ENCODE peak calls at places on chromosomes 7 and 10, in ten cellular contexts. O is stimulated activated naive B cell treated with anti-CD40 and anti-IgM and Interleukin-4, amounts not matched to agents 10 μg/mL and 1 μg/mL and 100 μg/mL, for 72 hours; W is activated T-cell treated with anti-CD3 and anti-CD28 coated beads, Interleukin-2, amount 50 U/mL, for 4 hours; G is esophagus mucosa; E is activated CD8-positive, alpha-beta T cell treated with anti-CD3 and anti-CD28 coated beads for 36 hours; U is A549; C is right lobe of liver; H is mucosa of descending colon; Q is Right ventricle myocardium inferior; Y is sciatic nerve. V is an unnamed sample.

GRCh38 chr10:68559872-68560200 is 301 bp upstream of the TET1 start:
- ATAC-seq in O (peak), W (peak), G (no peak), E (peak), U (no peak), C (peak), H (peak), Q (no peak), Y (peak), V (no peak)

GRCh38 chr7:18294408-18294807 is 201.1 kb upstream of the HDAC9 start:
- ATAC-seq in O (peak), W (no peak), G (no peak), E (no peak), U (no peak), C (peak), H (no peak), Q (no peak), Y (no peak), V (no peak)

GRCh38 chr10:8037941-8038894 is 16.3 kb upstream of the GATA3 start:
- ATAC-seq in O (no peak), W (no peak), G (no peak), E (no peak), U (peak), C (peak), H (no peak), Q (no peak), Y (no peak), V (no peak)

GRCh38 chr10:971613-972012 is 16.6 kb upstream of the GTPBP4 start:
- ATAC-seq in O (no peak), W (no peak), G (peak), E (no peak), U (no peak), C (peak), H (peak), Q (no peak), Y (no peak), V (no peak)

GRCh38 chr10:102650655-102651454 is 6.6 kb downstream of the TRIM8 start:
- ATAC-seq in O (peak), W (no peak), G (no peak), E (no peak), U (no peak), C (peak), H (no peak), Q (no peak), Y (no peak), V (no peak)

GRCh38 chr10:22564060-22564459 is 150.3 kb downstream of the PIP4K2A start:
- ATAC-seq in O (no peak), W (no peak), G (no peak), E (no peak), U (no peak), C (no peak), H (no peak), Q (no peak), Y (no peak), V (no peak)

GRCh38 chr10:7881119-7881518 is 62.8 kb downstream of the TAF3 start:
- ATAC-seq in O (no peak), W (no peak), G (no peak), E (no peak), U (no peak), C (no peak), H (no peak), Q (no peak), Y (no peak), V (no peak)

GRCh38 chr10:119421887-119422684 is 120.4 kb downstream of the RGS10 start:
- ATAC-seq in O (no peak), W (no peak), G (no peak), E (no peak), U (no peak), C (no peak), H (peak), Q (peak), Y (peak), V (no peak)

GRCh38 chr7:151381333-151382078 is 28.3 kb downstream of the WDR86 start:
- ATAC-seq in O (peak), W (peak), G (peak), E (peak), U (no peak), C (peak), H (peak), Q (no peak), Y (peak), V (peak)

GRCh38 chr7:22569586-22570321 is 69.8 kb upstream of the STEAP1B start:
- ATAC-seq in O (peak), W (no peak), G (no peak), E (peak), U (no peak), C (no peak), H (no peak), Q (no peak), Y (peak), V (no peak)

GRCh38 chr10:95809370-95810197 is 53.6 kb downstream of the ENTPD1 start:
- ATAC-seq in O (no peak), W (no peak), G (no peak), E (no peak), U (no peak), C (no peak), H (no peak), Q (no peak), Y (no peak), V (peak)

GRCh38 chr7:108537229-108537628 is 11.3 kb upstream of the PNPLA8 start:
- ATAC-seq in O (no peak), W (no peak), G (no peak), E (no peak), U (no peak), C (no peak), H (no peak), Q (no peak), Y (no peak), V (no peak)

GRCh38 chr7:135466442-135467206 is 43.3 kb downstream of the CNOT4 start:
- ATAC-seq in O (no peak), W (no peak), G (peak), E (no peak), U (peak), C (no peak), H (no peak), Q (no peak), Y (no peak), V (no peak)

GRCh38 chr10:30903397-30904138 is 128.1 kb downstream of the ZNF438 start:
- ATAC-seq in O (no peak), W (no peak), G (no peak), E (no peak), U (no peak), C (no peak), H (no peak), Q (no peak), Y (peak), V (no peak)

GRCh38 chr7:147894271-147894670 is 696.3 kb upstream of the C7orf33 start:
- ATAC-seq in O (no peak), W (no peak), G (no peak), E (no peak), U (no peak), C (no peak), H (no peak), Q (no peak), Y (no peak), V (no peak)

GRCh38 chr10:7304110-7304509 is 106.7 kb downstream of the SFMBT2 start:
- ATAC-seq in O (peak), W (no peak), G (no peak), E (no peak), U (no peak), C (no peak), H (no peak), Q (no peak), Y (no peak), V (no peak)

GRCh38 chr10:30365278-30365677 is 16.2 kb upstream of the MTPAP start:
- ATAC-seq in O (no peak), W (no peak), G (peak), E (no peak), U (peak), C (no peak), H (peak), Q (no peak), Y (no peak), V (no peak)

GRCh38 chr7:138125598-138126111 is 49.4 kb downstream of the AKR1D1 start:
- ATAC-seq in O (peak), W (peak), G (no peak), E (no peak), U (peak), C (peak), H (peak), Q (peak), Y (peak), V (no peak)

GRCh38 chr10:62778125-62778524 is 26.4 kb upstream of the ADO start:
- ATAC-seq in O (peak), W (peak), G (no peak), E (peak), U (no peak), C (no peak), H (no peak), Q (no peak), Y (no peak), V (peak)

GRCh38 chr10:28684986-28685580 is 7.8 kb downstream of the BAMBI start:
- ATAC-seq in O (no peak), W (no peak), G (no peak), E (no peak), U (peak), C (no peak), H (peak), Q (no peak), Y (no peak), V (no peak)

GRCh38 chr10:6298428-6298827 is 95.7 kb downstream of the PFKFB3 start:
- ATAC-seq in O (no peak), W (no peak), G (no peak), E (no peak), U (no peak), C (no peak), H (no peak), Q (no peak), Y (no peak), V (no peak)

GRCh38 chr10:84367256-84367655 is 38.9 kb downstream of the CCSER2 start:
- ATAC-seq in O (no peak), W (no peak), G (no peak), E (no peak), U (no peak), C (no peak), H (no peak), Q (no peak), Y (no peak), V (no peak)

GRCh38 chr7:18040196-18040595 is 12.6 kb upstream of the PRPS1L1 start:
- ATAC-seq in O (no peak), W (no peak), G (no peak), E (no peak), U (no peak), C (no peak), H (no peak), Q (no peak), Y (no peak), V (no peak)

GRCh38 chr10:28806951-28807759 is 129.8 kb downstream of the BAMBI start:
- ATAC-seq in O (no peak), W (no peak), G (no peak), E (no peak), U (no peak), C (peak), H (no peak), Q (peak), Y (peak), V (no peak)

GRCh38 chr10:3676564-3676963 is 108.4 kb downstream of the KLF6 start:
- ATAC-seq in O (no peak), W (no peak), G (no peak), E (no peak), U (no peak), C (no peak), H (no peak), Q (no peak), Y (no peak), V (peak)

GRCh38 chr10:17838080-17838634 is 29.0 kb downstream of the MRC1 start:
- ATAC-seq in O (peak), W (no peak), G (no peak), E (no peak), U (no peak), C (peak), H (no peak), Q (no peak), Y (peak), V (no peak)

GRCh38 chr10:58150290-58150689 is 117.4 kb downstream of the IPMK start:
- ATAC-seq in O (no peak), W (no peak), G (no peak), E (no peak), U (no peak), C (peak), H (no peak), Q (no peak), Y (no peak), V (no peak)

GRCh38 chr10:75294518-75294865 is 58.7 kb upstream of the COMTD1 start:
- ATAC-seq in O (peak), W (no peak), G (peak), E (no peak), U (peak), C (peak), H (peak), Q (peak), Y (peak), V (peak)

GRCh38 chr10:100999742-101000601 is at the start of gene LZTS2:
- ATAC-seq in O (peak), W (no peak), G (peak), E (no peak), U (no peak), C (no peak), H (peak), Q (no peak), Y (no peak), V (no peak)

GRCh38 chr10:133438711-133439273 is 14.4 kb upstream of the SPRN start:
- ATAC-seq in O (peak), W (peak), G (peak), E (peak), U (peak), C (peak), H (peak), Q (no peak), Y (no peak), V (no peak)

GRCh38 chr10:124436191-124436638 is 13.6 kb downstream of the NKX1-2 start:
- ATAC-seq in O (peak), W (no peak), G (peak), E (no peak), U (no peak), C (no peak), H (no peak), Q (no peak), Y (no peak), V (peak)

GRCh38 chr10:61786728-61787127 is 114.8 kb upstream of the ARID5B start:
- ATAC-seq in O (peak), W (no peak), G (no peak), E (peak), U (no peak), C (no peak), H (no peak), Q (no peak), Y (peak), V (no peak)

GRCh38 chr10:6493521-6494451 is 86.3 kb downstream of the PRKCQ start:
- ATAC-seq in O (no peak), W (peak), G (no peak), E (peak), U (peak), C (no peak), H (no peak), Q (no peak), Y (no peak), V (no peak)

GRCh38 chr10:14009315-14010082 is 321.2 kb downstream of the FRMD4A start:
- ATAC-seq in O (peak), W (peak), G (no peak), E (peak), U (no peak), C (peak), H (peak), Q (no peak), Y (peak), V (peak)

GRCh38 chr10:123582084-123582989 is 83.8 kb upstream of the GPR26 start:
- ATAC-seq in O (peak), W (no peak), G (peak), E (peak), U (peak), C (peak), H (peak), Q (peak), Y (peak), V (peak)